ENCODE peak calls at places on chromosomes 6 and 20, in seven cellular contexts. K is right lobe of liver; T is M059J; E is amniotic stem cell; G is NCI-H2227 treated with DMSO at 0.1 percent for 48 hours; N is kidney tubule cell; X is stimulated activated CD4-positive, alpha-beta T cell treated with anti-CD3 and anti-CD28 coated beads, TNF-alpha, amount 100 ng/mL, for 4 hours. O is an unnamed sample.

GRCh38 chr20:19099586-19100555 is 112.6 kb upstream of the SLC24A3 start:
- DNase-seq in K (peak), T (peak), E (no peak), G (no peak), N (no peak), X (no peak), O (no peak)

GRCh38 chr6:143176090-143177021 is 115.7 kb downstream of the AIG1 start:
- DNase-seq in K (no peak), T (peak), E (peak), G (no peak), N (peak), X (no peak), O (no peak)

GRCh38 chr6:107862383-107862782 is 38.3 kb upstream of the SCML4 start:
- DNase-seq in K (peak), T (peak), E (no peak), G (no peak), N (peak), X (no peak), O (no peak)

GRCh38 chr6:41200901-41201783 is at the start of gene TREML2:
- DNase-seq in K (no peak), T (no peak), E (no peak), G (no peak), N (no peak), X (no peak), O (peak)

GRCh38 chr6:71533939-71534379 is 245.3 kb downstream of the OGFRL1 start:
- DNase-seq in K (no peak), T (peak), E (no peak), G (no peak), N (peak), X (no peak), O (no peak)

GRCh38 chr20:43384321-43384940 is 73.3 kb upstream of the SRSF6 start:
- DNase-seq in K (no peak), T (no peak), E (no peak), G (no peak), N (no peak), X (no peak), O (no peak)

GRCh38 chr6:156752666-156753301 is 24.4 kb upstream of the ARID1B start:
- DNase-seq in K (peak), T (no peak), E (no peak), G (no peak), N (peak), X (no peak), O (no peak)

GRCh38 chr20:63224272-63225081 is 8.5 kb upstream of the YTHDF1 start:
- DNase-seq in K (no peak), T (peak), E (no peak), G (peak), N (peak), X (no peak), O (peak)

GRCh38 chr6:16723833-16724232 is 37.4 kb downstream of the ATXN1 start:
- DNase-seq in K (no peak), T (peak), E (peak), G (no peak), N (peak), X (no peak), O (no peak)

GRCh38 chr20:53652090-53652858 is 58.6 kb upstream of the ZNF217 start:
- DNase-seq in K (peak), T (peak), E (no peak), G (peak), N (peak), X (no peak), O (no peak)

GRCh38 chr6:40376113-40376650 is 211.0 kb downstream of the LRFN2 start:
- DNase-seq in K (no peak), T (no peak), E (no peak), G (no peak), N (no peak), X (no peak), O (no peak)

GRCh38 chr6:48111143-48111506 is at the start of gene PTCHD4:
- DNase-seq in K (no peak), T (peak), E (no peak), G (no peak), N (peak), X (no peak), O (peak)

GRCh38 chr6:52152692-52153091 is 33.5 kb upstream of the IL17A start:
- DNase-seq in K (no peak), T (no peak), E (no peak), G (no peak), N (no peak), X (no peak), O (no peak)

O was measured in lower lobe of right lung.